ENCODE peak calls at places on chromosomes 13 and 19, in seven cellular contexts. T is astrocyte of the cerebellum; J is pancreas; M is DND-41; H is fibroblast of lung; N is CD8-positive, alpha-beta memory T cell; Q is NT2/D1. G is an unnamed sample.

GRCh38 chr13:32443111-32443510 is 15.2 kb upstream of the N4BP2L1 start:
- DNase-seq in T (no peak), J (no peak), M (peak), H (no peak), N (peak), Q (no peak), G (peak)

GRCh38 chr13:62377838-62378237 is 962.2 kb upstream of the PCDH20 start:
- DNase-seq in T (no peak), J (no peak), M (no peak), H (no peak), N (no peak), Q (no peak), G (no peak)

GRCh38 chr19:45508931-45509691 is 1.8 kb downstream of the VASP start:
- DNase-seq in T (peak), J (peak), M (peak), H (peak), N (no peak), Q (no peak), G (peak)

GRCh38 chr19:1154731-1155351 is 19.2 kb downstream of the SBNO2 start:
- DNase-seq in T (peak), J (peak), M (no peak), H (peak), N (no peak), Q (no peak), G (peak)

GRCh38 chr13:46341112-46341711 is 45.8 kb downstream of the RUBCNL start:
- DNase-seq in T (peak), J (no peak), M (no peak), H (peak), N (no peak), Q (no peak), G (no peak)

GRCh38 chr19:47853003-47853402 is 6.0 kb upstream of the TPRX2 start:
- DNase-seq in T (no peak), J (no peak), M (no peak), H (no peak), N (no peak), Q (no peak), G (no peak)

GRCh38 chr13:71242191-71242590 is 624.8 kb downstream of the DACH1 start:
- DNase-seq in T (peak), J (no peak), M (no peak), H (peak), N (no peak), Q (no peak), G (no peak)

GRCh38 chr19:45153339-45154063 is 7.3 kb downstream of the NKPD1 start:
- DNase-seq in T (no peak), J (peak), M (no peak), H (peak), N (peak), Q (no peak), G (peak)

GRCh38 chr13:44667950-44668349 is 91.8 kb upstream of the TSC22D1 start:
- DNase-seq in T (peak), J (no peak), M (no peak), H (peak), N (no peak), Q (no peak), G (peak)

GRCh38 chr19:16117594-16118033 is 5.9 kb downstream of the RAB8A start:
- DNase-seq in T (no peak), J (no peak), M (no peak), H (no peak), N (no peak), Q (no peak), G (no peak)

GRCh38 chr13:65497265-65497664 is 1732.9 kb downstream of the PCDH9 start:
- DNase-seq in T (peak), J (no peak), M (no peak), H (peak), N (no peak), Q (no peak), G (peak)

GRCh38 chr13:31891472-31891871 is 140.1 kb upstream of the FRY start:
- DNase-seq in T (no peak), J (no peak), M (no peak), H (no peak), N (no peak), Q (no peak), G (no peak)

GRCh38 chr13:50915562-50915961 is 6.0 kb downstream of the RNASEH2B start:
- DNase-seq in T (no peak), J (no peak), M (peak), H (no peak), N (no peak), Q (no peak), G (no peak)

GRCh38 chr19:46133101-46133627 is 8.7 kb upstream of the IGFL3 start:
- DNase-seq in T (peak), J (no peak), M (no peak), H (peak), N (no peak), Q (peak), G (peak)

GRCh38 chr19:11570039-11570462 is 7.4 kb downstream of the ACP5 start:
- DNase-seq in T (no peak), J (no peak), M (peak), H (no peak), N (no peak), Q (no peak), G (no peak)

GRCh38 chr13:41311607-41312500 is 787 bp downstream of the NAA16 start:
- DNase-seq in T (no peak), J (no peak), M (peak), H (peak), N (peak), Q (no peak), G (peak)

GRCh38 chr13:112141643-112142400 is 74.9 kb downstream of the SOX1 start:
- DNase-seq in T (no peak), J (peak), M (no peak), H (no peak), N (no peak), Q (no peak), G (no peak)

GRCh38 chr13:64414381-64414780 is 2815.8 kb downstream of the PCDH9 start:
- DNase-seq in T (no peak), J (no peak), M (no peak), H (no peak), N (no peak), Q (no peak), G (peak)

GRCh38 chr13:24670927-24671326 is 9.3 kb upstream of the ATP12A start:
- DNase-seq in T (no peak), J (no peak), M (peak), H (peak), N (no peak), Q (no peak), G (peak)

GRCh38 chr19:18436651-18437478 is 1.1 kb downstream of the ISYNA1 start:
- DNase-seq in T (no peak), J (peak), M (peak), H (peak), N (peak), Q (no peak), G (peak)

GRCh38 chr19:4103073-4103418 is 20.9 kb downstream of the MAP2K2 start:
- DNase-seq in T (no peak), J (no peak), M (no peak), H (peak), N (no peak), Q (no peak), G (peak)

GRCh38 chr19:32876236-32876918 is 6.8 kb upstream of the SLC7A9 start:
- DNase-seq in T (no peak), J (no peak), M (no peak), H (no peak), N (no peak), Q (no peak), G (no peak)

GRCh38 chr19:29145756-29146155 is 67.2 kb downstream of the UQCRFS1 start:
- DNase-seq in T (no peak), J (no peak), M (no peak), H (no peak), N (no peak), Q (no peak), G (no peak)

GRCh38 chr19:51688665-51689571 is 4.2 kb upstream of the SPACA6 start:
- DNase-seq in T (peak), J (peak), M (no peak), H (peak), N (no peak), Q (peak), G (peak)

GRCh38 chr19:23909222-23909621 is 5.5 kb upstream of the ZNF726 start:
- DNase-seq in T (no peak), J (no peak), M (no peak), H (no peak), N (no peak), Q (no peak), G (no peak)

GRCh38 chr13:96551540-96551939 is 442.7 kb downstream of the OXGR1 start:
- DNase-seq in T (no peak), J (no peak), M (no peak), H (no peak), N (no peak), Q (no peak), G (peak)

GRCh38 chr13:78981913-78982312 is 323.0 kb upstream of the OBI1 start:
- DNase-seq in T (no peak), J (no peak), M (no peak), H (no peak), N (no peak), Q (no peak), G (no peak)

GRCh38 chr19:1168877-1169791 is 4.9 kb downstream of the SBNO2 start:
- DNase-seq in T (no peak), J (peak), M (no peak), H (peak), N (no peak), Q (no peak), G (peak)

GRCh38 chr13:70034280-70034679 is 73.3 kb upstream of the ATXN8OS start:
- DNase-seq in T (no peak), J (no peak), M (no peak), H (no peak), N (no peak), Q (no peak), G (no peak)

GRCh38 chr13:59391696-59392095 is 772.0 kb downstream of the DIAPH3 start:
- DNase-seq in T (peak), J (no peak), M (peak), H (peak), N (peak), Q (peak), G (peak)

GRCh38 chr19:10009714-10010224 is 535 bp downstream of the COL5A3 start:
- DNase-seq in T (no peak), J (no peak), M (no peak), H (no peak), N (peak), Q (no peak), G (peak)
- H3K4me3 ChIP-seq in T (peak), J (peak), M (no peak), H (peak), N (no peak), Q (peak), G (peak)

GRCh38 chr19:38975861-38976271 is 324 bp upstream of the FBXO17 start:
- DNase-seq in T (no peak), J (peak), M (no peak), H (peak), N (no peak), Q (no peak), G (peak)
- H3K4me3 ChIP-seq in T (peak), J (peak), M (no peak), H (peak), N (no peak), Q (peak), G (peak)

DNA sequence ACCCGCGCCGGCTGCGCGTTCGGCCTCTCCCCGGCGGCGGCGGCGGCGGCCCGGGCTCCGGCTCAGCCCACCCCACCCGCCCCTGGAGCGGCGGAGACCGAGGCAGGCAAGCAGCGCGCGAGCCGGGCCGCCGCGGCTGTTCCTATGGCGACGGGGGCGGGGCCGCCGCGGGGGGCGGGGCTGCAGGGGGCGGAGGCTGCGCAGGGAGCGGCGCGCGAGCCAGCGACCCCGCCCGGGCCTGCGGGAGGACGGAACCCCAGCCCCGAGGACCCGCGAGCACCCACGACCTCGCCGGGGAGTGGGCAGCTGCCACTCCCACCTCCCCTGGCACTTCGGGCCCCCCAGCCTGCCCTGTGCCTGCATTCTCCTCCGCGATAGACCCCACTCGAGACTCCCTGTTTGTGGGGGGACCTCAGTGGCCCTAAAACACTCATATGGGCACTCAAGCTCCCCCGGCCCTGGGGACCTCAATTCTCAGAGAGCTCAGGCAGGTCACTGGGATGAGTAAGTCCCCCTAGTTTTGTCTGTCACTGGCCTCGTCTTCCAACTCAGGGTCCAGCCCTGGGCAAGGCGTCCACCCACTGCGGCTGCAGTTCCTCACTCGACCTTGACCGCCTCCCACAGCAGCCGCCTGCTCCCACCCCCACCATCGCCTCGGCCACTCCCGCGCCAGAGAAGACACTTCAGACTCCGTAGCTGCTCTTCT is at the start of gene CTXN1:
- DNase-seq in T (no peak), J (peak), M (peak), H (peak), N (peak), Q (no peak), G (peak)
- H3K4me3 ChIP-seq in T (peak), J (peak), M (peak), H (peak), N (no peak), Q (peak), G (peak)

GRCh38 chr19:2524840-2525723 is 49.2 kb downstream of the GADD45B start:
- DNase-seq in T (no peak), J (peak), M (no peak), H (peak), N (no peak), Q (no peak), G (peak)
- H3K4me3 ChIP-seq in T (peak), J (no peak), M (no peak), H (peak), N (no peak), Q (peak), G (peak)

G was measured in adipocyte.